ENCODE peak calls at places on chromosomes 3 and 15, in nine cellular contexts. P is lung, Q is uterus, O is astrocyte, W is right lobe of liver, J is psoas muscle, B is GM23248, D is neural progenitor cell, V is heart left ventricle. C is an unnamed sample.

GRCh38 chr3:95923496-95924210 is 890.7 kb upstream of the EPHA6 start:
- DNase-seq in P (peak), Q (no peak), O (peak), W (no peak), J (no peak), B (peak), D (no peak), V (peak), C (no peak)

GRCh38 chr3:73786346-73786807 is 161.6 kb upstream of the PDZRN3 start:
- DNase-seq in P (no peak), Q (peak), O (peak), W (no peak), J (peak), B (peak), D (no peak), V (no peak), C (no peak)

GRCh38 chr3:87186631-87187159 is 40.4 kb upstream of the CHMP2B start:
- DNase-seq in P (no peak), Q (no peak), O (no peak), W (no peak), J (no peak), B (peak), D (no peak), V (no peak), C (no peak)

GRCh38 chr3:185335799-185336198 is 27.1 kb upstream of the MAP3K13 start:
- DNase-seq in P (no peak), Q (no peak), O (peak), W (no peak), J (no peak), B (peak), D (no peak), V (no peak), C (no peak)

GRCh38 chr3:98343647-98344507 is 9.8 kb upstream of the OR5K4 start:
- DNase-seq in P (no peak), Q (no peak), O (no peak), W (no peak), J (no peak), B (peak), D (peak), V (no peak), C (peak)

GRCh38 chr15:64699767-64700388 is 75.5 kb downstream of the RBPMS2 start:
- DNase-seq in P (peak), Q (no peak), O (peak), W (no peak), J (peak), B (peak), D (peak), V (peak), C (no peak)

GRCh38 chr3:42097166-42097946 is 6.2 kb downstream of the TRAK1 start:
- DNase-seq in P (no peak), Q (no peak), O (peak), W (no peak), J (no peak), B (peak), D (no peak), V (no peak), C (no peak)

GRCh38 chr15:73081321-73081958 is 29.2 kb downstream of the NEO1 start:
- DNase-seq in P (no peak), Q (no peak), O (peak), W (no peak), J (peak), B (peak), D (peak), V (peak), C (no peak)

GRCh38 chr3:20990896-20991295 is 760.1 kb downstream of the ZNF385D start:
- DNase-seq in P (no peak), Q (no peak), O (peak), W (no peak), J (no peak), B (no peak), D (peak), V (no peak), C (no peak)

GRCh38 chr3:138921316-138922292 is 25.3 kb downstream of the FOXL2 start:
- DNase-seq in P (peak), Q (no peak), O (peak), W (no peak), J (no peak), B (peak), D (no peak), V (no peak), C (no peak)

GRCh38 chr3:31590650-31591049 is 57.9 kb downstream of the STT3B start:
- DNase-seq in P (no peak), Q (no peak), O (no peak), W (no peak), J (no peak), B (no peak), D (no peak), V (no peak), C (no peak)

GRCh38 chr15:99123706-99124451 is 19.0 kb downstream of the SYNM start:
- DNase-seq in P (peak), Q (peak), O (peak), W (no peak), J (peak), B (peak), D (peak), V (peak), C (no peak)
- H3K4me3 ChIP-seq in P (no peak), Q (peak), O (peak), W (no peak), J (peak), B (peak), D (no peak), V (peak), C (no peak)

GRCh38 chr3:9666704-9667445 is 17.6 kb downstream of the MTMR14 start:
- DNase-seq in P (no peak), Q (no peak), O (no peak), W (no peak), J (no peak), B (no peak), D (no peak), V (no peak), C (no peak)

GRCh38 chr3:9669720-9670432 is 20.6 kb downstream of the MTMR14 start:
- DNase-seq in P (peak), Q (no peak), O (no peak), W (peak), J (no peak), B (peak), D (no peak), V (peak), C (no peak)

GRCh38 chr3:9673082-9673481 is 23.8 kb downstream of the MTMR14 start:
- DNase-seq in P (no peak), Q (no peak), O (no peak), W (no peak), J (no peak), B (no peak), D (no peak), V (no peak), C (no peak)

GRCh38 chr3:9673752-9674151 is 24.4 kb downstream of the MTMR14 start:
- DNase-seq in P (no peak), Q (no peak), O (no peak), W (no peak), J (no peak), B (no peak), D (no peak), V (no peak), C (no peak)

DNA sequence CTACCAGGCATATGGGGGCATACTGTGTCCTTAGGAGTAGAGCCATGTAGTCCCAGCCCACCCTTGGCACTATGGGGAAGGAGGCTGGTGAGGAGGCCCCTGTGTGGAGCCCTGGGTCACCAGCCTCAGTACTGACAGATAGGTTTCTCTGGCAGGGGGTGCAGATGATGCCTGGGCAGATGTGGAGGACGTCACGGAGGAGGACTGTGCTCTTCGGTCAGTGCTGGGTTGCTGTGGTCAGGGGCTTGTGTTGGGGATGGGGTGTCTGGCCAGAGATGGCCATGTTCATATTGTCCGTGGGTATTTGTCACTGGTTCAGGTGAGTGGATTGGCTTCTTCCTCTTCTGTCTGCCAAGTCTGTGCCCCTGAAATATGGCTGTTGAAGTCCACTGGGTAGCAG is 20.0 kb downstream of the MTMR14 start:
- DNase-seq in P (no peak), Q (no peak), O (no peak), W (no peak), J (no peak), B (no peak), D (no peak), V (no peak), C (no peak)
- H3K27ac ChIP-seq in P (no peak), Q (no peak), O (no peak), W (no peak), J (no peak), B (no peak), D (no peak), V (peak), C (no peak)

GRCh38 chr15:41842229-41842628 is 3.6 kb downstream of the PLA2G4B start:
- DNase-seq in P (no peak), Q (no peak), O (no peak), W (no peak), J (no peak), B (no peak), D (no peak), V (no peak), C (no peak)

GRCh38 chr15:41840673-41841072 is 2.0 kb downstream of the PLA2G4B start:
- DNase-seq in P (no peak), Q (no peak), O (no peak), W (no peak), J (no peak), B (no peak), D (no peak), V (no peak), C (no peak)

GRCh38 chr15:41838400-41838897 is at the start of gene PLA2G4B:
- DNase-seq in P (peak), Q (no peak), O (no peak), W (no peak), J (peak), B (no peak), D (no peak), V (no peak), C (no peak)

GRCh38 chr15:41841131-41841530 is 2.5 kb downstream of the PLA2G4B start:
- DNase-seq in P (no peak), Q (no peak), O (no peak), W (no peak), J (no peak), B (no peak), D (no peak), V (no peak), C (no peak)

DNA sequence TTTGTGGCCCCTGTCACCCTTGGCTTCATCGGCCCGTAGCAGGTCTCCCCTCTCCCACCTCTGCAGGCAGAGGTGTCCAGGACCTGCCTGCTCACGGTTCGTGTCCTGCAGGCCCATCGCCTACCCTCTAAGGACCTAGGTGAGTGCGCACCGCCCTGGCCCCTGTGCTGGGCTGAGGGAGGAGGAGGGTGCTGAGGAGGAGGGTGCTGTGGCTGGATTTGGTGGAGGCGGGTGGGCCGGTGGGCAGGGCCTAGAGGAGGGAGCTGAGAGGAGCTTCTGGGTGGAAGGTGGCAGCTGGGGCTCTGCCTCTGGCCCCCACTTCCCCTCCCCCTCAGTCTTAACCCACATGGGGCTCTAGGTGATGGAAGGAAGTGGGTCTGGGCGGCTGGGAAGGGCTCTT is 1.4 kb downstream of the PLA2G4B start:
- DNase-seq in P (no peak), Q (no peak), O (no peak), W (no peak), J (no peak), B (no peak), D (no peak), V (no peak), C (no peak)
- H3K4me3 ChIP-seq in P (no peak), Q (no peak), O (no peak), W (no peak), J (no peak), B (no peak), D (no peak), V (no peak), C (no peak)

GRCh38 chr3:171176244-171176925 is 149.9 kb upstream of the SLC2A2 start:
- DNase-seq in P (no peak), Q (no peak), O (no peak), W (no peak), J (no peak), B (peak), D (no peak), V (no peak), C (no peak)
- H3K27ac ChIP-seq in P (no peak), Q (peak), O (no peak), W (no peak), J (peak), B (peak), D (no peak), V (peak), C (no peak)

DNA sequence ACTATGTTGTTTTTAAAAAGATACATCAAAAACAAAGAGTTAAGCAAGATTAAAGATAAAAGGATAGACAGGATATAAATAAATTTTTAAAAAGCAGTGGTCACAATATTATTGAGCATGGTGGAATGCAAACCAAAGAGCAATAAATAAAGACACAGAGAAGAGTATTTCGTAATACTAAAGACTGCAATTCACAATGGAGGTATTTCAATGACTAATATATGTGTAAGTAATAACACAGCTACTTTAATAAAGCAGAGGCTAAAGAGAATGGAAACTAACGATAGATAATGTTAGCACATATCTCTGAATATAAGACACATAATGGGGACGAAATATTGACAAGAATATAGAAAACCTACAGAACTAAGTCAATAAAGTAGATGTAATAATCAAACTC is 219.6 kb downstream of the WDR72 start:
- DNase-seq in P (no peak), Q (no peak), O (no peak), W (no peak), J (no peak), B (no peak), D (no peak), V (no peak), C (no peak)
- H3K4me3 ChIP-seq in P (no peak), Q (no peak), O (no peak), W (no peak), J (no peak), B (no peak), D (no peak), V (no peak), C (no peak)

GRCh38 chr3:150384517-150385212 is 23.4 kb upstream of the TSC22D2 start:
- DNase-seq in P (peak), Q (no peak), O (no peak), W (peak), J (peak), B (no peak), D (peak), V (no peak), C (no peak)

GRCh38 chr3:150391200-150391599 is 16.9 kb upstream of the TSC22D2 start:
- DNase-seq in P (no peak), Q (no peak), O (no peak), W (no peak), J (no peak), B (peak), D (no peak), V (no peak), C (no peak)

GRCh38 chr3:150393745-150394144 is 14.4 kb upstream of the TSC22D2 start:
- DNase-seq in P (no peak), Q (no peak), O (no peak), W (no peak), J (no peak), B (no peak), D (no peak), V (no peak), C (no peak)

GRCh38 chr3:150385296-150386242 is 22.5 kb upstream of the TSC22D2 start:
- DNase-seq in P (no peak), Q (no peak), O (no peak), W (no peak), J (no peak), B (no peak), D (no peak), V (no peak), C (no peak)

GRCh38 chr3:150388468-150389418 is 19.4 kb upstream of the TSC22D2 start:
- DNase-seq in P (no peak), Q (no peak), O (no peak), W (no peak), J (no peak), B (peak), D (no peak), V (no peak), C (no peak)
- H3K27ac ChIP-seq in P (no peak), Q (no peak), O (no peak), W (no peak), J (no peak), B (peak), D (no peak), V (no peak), C (no peak)